ENCODE peak calls at places on chromosomes 1 and 21, in five cellular contexts. N is pancreas, Y is fibroblast of lung, B is A549, K is testis. S is an unnamed sample.

GRCh38 chr1:163168053-163168452 is 34.7 kb downstream of the RGS5 start:
- DNase-seq in N (no peak), Y (peak; percentile 97), B (no peak), K (no peak), S (no peak)

GRCh38 chr1:172338295-172338735 is 82.2 kb upstream of the C1orf105 start:
- DNase-seq in N (no peak), Y (no peak), B (no peak), K (no peak), S (no peak)

GRCh38 chr1:246508897-246509688 is 2.0 kb upstream of the SMYD3 start:
- DNase-seq in N (no peak), Y (no peak), B (no peak), K (no peak), S (no peak)

GRCh38 chr1:173440430-173440829 is 36.7 kb upstream of the PRDX6 start:
- DNase-seq in N (no peak), Y (no peak), B (no peak), K (no peak), S (no peak)

GRCh38 chr1:23273450-23274133 is 56.3 kb upstream of the HTR1D start:
- DNase-seq in N (no peak), Y (peak; percentile 84), B (peak; percentile 28), K (no peak), S (no peak)

GRCh38 chr21:35319684-35320083 is 270.6 kb upstream of the RUNX1 start:
- DNase-seq in N (no peak), Y (no peak), B (no peak), K (no peak), S (no peak)

GRCh38 chr1:118100686-118101300 is 84.2 kb downstream of the SPAG17 start:
- DNase-seq in N (peak; percentile 85), Y (no peak), B (no peak), K (no peak), S (no peak)

GRCh38 chr1:26951821-26952497 is 8.3 kb downstream of the KDF1 start:
- DNase-seq in N (no peak), Y (no peak), B (no peak), K (no peak), S (no peak)

GRCh38 chr21:16789636-16790035 is 723.2 kb upstream of the CXADR start:
- DNase-seq in N (no peak), Y (no peak), B (no peak), K (no peak), S (no peak)

GRCh38 chr1:218380125-218380977 is 35.2 kb downstream of the TGFB2 start:
- DNase-seq in N (peak; percentile 39), Y (peak; percentile 34), B (peak; percentile 59), K (peak; percentile 27), S (peak; percentile 42)

GRCh38 chr1:171226757-171227370 is 21.4 kb upstream of the FMO1 start:
- DNase-seq in N (peak; percentile 22), Y (peak; percentile 86), B (peak; percentile 43), K (peak; percentile 60), S (peak; percentile 91)

GRCh38 chr1:66271904-66272254 is 262.1 kb upstream of the SGIP1 start:
- DNase-seq in N (no peak), Y (peak; percentile 56), B (peak; percentile 25), K (peak; percentile 85), S (peak; percentile 76)

GRCh38 chr1:5707566-5708178 is 284.6 kb downstream of the NPHP4 start:
- DNase-seq in N (no peak), Y (no peak), B (no peak), K (no peak), S (no peak)

GRCh38 chr1:233244183-233244582 is 51.3 kb downstream of the PCNX2 start:
- DNase-seq in N (no peak), Y (peak; percentile 16), B (peak; percentile 35), K (no peak), S (peak; percentile 78)

GRCh38 chr1:43137445-43138052 is 34.5 kb downstream of the EBNA1BP2 start:
- DNase-seq in N (no peak), Y (no peak), B (no peak), K (peak; percentile 84), S (peak; percentile 13)

GRCh38 chr1:178093958-178094751 is at the start of gene RASAL2:
- DNase-seq in N (peak; percentile 61), Y (peak; percentile 51), B (peak; percentile 82), K (peak; percentile 66), S (peak; percentile 88)

GRCh38 chr1:42765832-42766722 is 751 bp downstream of the P3H1 start:
- DNase-seq in N (peak; percentile 21), Y (peak; percentile 82), B (peak; percentile 48), K (peak; percentile 41), S (peak; percentile 69)

GRCh38 chr1:51504806-51505525 is 14.1 kb downstream of the EPS15 start:
- DNase-seq in N (no peak), Y (no peak), B (no peak), K (no peak), S (no peak)

GRCh38 chr1:10204003-10204642 is 6.2 kb upstream of the KIF1B start:
- DNase-seq in N (no peak), Y (no peak), B (no peak), K (no peak), S (peak; percentile 27)

GRCh38 chr1:6961289-6961688 is 176.0 kb downstream of the CAMTA1 start:
- DNase-seq in N (no peak), Y (no peak), B (no peak), K (no peak), S (no peak)

GRCh38 chr1:172515927-172516326 is 17.0 kb upstream of the SUCO start:
- DNase-seq in N (no peak), Y (no peak), B (no peak), K (no peak), S (no peak)

GRCh38 chr1:157292302-157292701 is 154.1 kb upstream of the ETV3 start:
- DNase-seq in N (no peak), Y (no peak), B (no peak), K (no peak), S (no peak)

GRCh38 chr1:171817511-171818265 is 23.6 kb upstream of the DNM3 start:
- DNase-seq in N (no peak), Y (peak; percentile 51), B (peak; percentile 85), K (no peak), S (peak; percentile 51)

GRCh38 chr1:33032126-33032869 is 4.4 kb downstream of the AK2 start:
- DNase-seq in N (no peak), Y (peak; percentile 49), B (no peak), K (no peak), S (no peak)

GRCh38 chr1:54810144-54810942 is 9.2 kb upstream of the TTC22 start:
- DNase-seq in N (peak; percentile 49), Y (peak; percentile 46), B (peak; percentile 71), K (peak; percentile 76), S (peak; percentile 64)
- TF ChIP-seq CTCF in N (peak; percentile 70), Y (peak; percentile 92), B (peak; percentile 73), K (peak; percentile 53), S (peak; percentile 94)

GRCh38 chr21:46585191-46585953 is 19.5 kb downstream of the S100B start:
- DNase-seq in N (no peak), Y (no peak), B (no peak), K (no peak), S (no peak)
- H3K9me3 ChIP-seq in N (no peaks in the 10 kb centered on the region), Y (no peaks in the 10 kb centered on the region), B (peaks cover 46% of the 10 kb centered on the region), K (no peaks in the 10 kb centered on the region), S (no peaks in the 10 kb centered on the region)

DNA sequence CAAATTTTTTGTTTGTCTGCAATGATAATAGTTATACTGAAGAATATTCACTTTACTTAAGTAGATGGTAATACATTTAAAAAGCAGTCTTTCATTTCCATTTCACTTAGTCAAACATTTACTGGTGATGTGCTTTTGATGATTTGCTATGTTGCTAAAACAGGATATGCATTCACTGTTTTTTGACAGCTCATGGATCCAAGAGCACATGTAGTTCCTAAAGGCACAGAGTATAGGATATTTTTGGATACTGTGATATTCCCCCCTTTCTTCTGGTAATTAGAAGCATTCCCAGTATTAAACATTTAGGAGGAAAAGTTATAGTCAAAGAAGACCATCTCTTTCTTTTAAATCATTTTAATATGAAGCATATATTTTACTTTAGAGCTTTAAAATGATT is 45.9 kb downstream of the RAP1A start:
- DNase-seq in N (no peak), Y (no peak), B (no peak), K (no peak), S (no peak)
- H3K4me1 ChIP-seq in N (peaks cover 18% of the 10 kb centered on the region), Y (no peaks in the 10 kb centered on the region), B (no peaks in the 10 kb centered on the region), K (peaks cover 8% of the 10 kb centered on the region), S (peaks cover 20% of the 10 kb centered on the region)

GRCh38 chr21:29372063-29372802 is 73.5 kb downstream of the BACH1 start:
- DNase-seq in N (peak; percentile 25), Y (peak; percentile 89), B (peak; percentile 50), K (peak; percentile 78), S (peak; percentile 89)
- TF ChIP-seq CTCF in N (peak; percentile 76), Y (peak; percentile 61), B (peak; percentile 59), K (peak; percentile 88), S (peak; percentile 63)

GRCh38 chr21:25031750-25032149 is 575.5 kb downstream of the MRPL39 start:
- DNase-seq in N (no peak), Y (no peak), B (no peak), K (no peak), S (no peak)

GRCh38 chr21:25024639-25025038 is 582.6 kb downstream of the MRPL39 start:
- DNase-seq in N (no peak), Y (no peak), B (no peak), K (no peak), S (no peak)

GRCh38 chr21:25025596-25025995 is 581.7 kb downstream of the MRPL39 start:
- DNase-seq in N (no peak), Y (no peak), B (no peak), K (no peak), S (no peak)

GRCh38 chr21:25029580-25029979 is 577.7 kb downstream of the MRPL39 start:
- DNase-seq in N (no peak), Y (no peak), B (no peak), K (no peak), S (no peak)
- H3K9me3 ChIP-seq in N (no peaks in the 10 kb centered on the region), Y (no peaks in the 10 kb centered on the region), B (no peaks in the 10 kb centered on the region), K (no peaks in the 10 kb centered on the region), S (no peaks in the 10 kb centered on the region)

DNA sequence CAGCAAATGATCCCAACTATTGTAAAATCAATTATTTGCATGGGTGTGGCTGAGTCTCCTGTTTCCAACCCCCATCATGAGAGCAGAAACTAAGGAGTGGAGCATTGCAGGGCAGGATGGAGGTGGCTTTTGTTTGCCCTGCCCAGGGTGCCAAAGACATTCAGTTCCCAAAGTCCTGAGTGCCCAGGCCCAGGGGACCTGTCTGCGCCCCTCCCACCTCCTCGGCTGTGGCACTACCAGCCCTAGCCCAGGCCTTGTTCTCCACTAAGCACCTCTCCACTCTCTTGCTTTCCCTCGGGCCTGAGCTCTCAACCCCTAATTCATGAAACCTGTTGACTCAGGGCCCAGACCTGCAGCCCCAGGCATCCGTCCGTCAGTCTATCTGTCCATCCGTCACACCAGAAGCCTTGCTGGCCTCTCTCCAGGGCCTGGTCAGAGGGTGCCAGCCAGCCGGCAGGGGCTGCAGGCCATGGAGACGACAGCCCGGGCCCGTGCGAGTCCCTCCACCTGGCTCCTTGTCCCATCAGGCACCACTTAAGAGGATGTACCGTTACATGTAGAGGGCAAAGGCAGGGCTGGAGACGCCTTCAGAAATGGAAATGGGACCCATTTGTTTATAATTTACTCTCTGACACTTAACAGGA is 39.7 kb downstream of the PAX7 start:
- DNase-seq in N (no peak), Y (no peak), B (no peak), K (no peak), S (no peak)
- H3K4me1 ChIP-seq in N (no peaks in the 10 kb centered on the region), Y (no peaks in the 10 kb centered on the region), B (peaks cover 63% of the 10 kb centered on the region), K (no peaks in the 10 kb centered on the region), S (no peaks in the 10 kb centered on the region)

GRCh38 chr1:30241681-30242080 is 481.7 kb downstream of the MATN1 start:
- DNase-seq in N (no peak), Y (no peak), B (no peak), K (no peak), S (no peak)
- TF ChIP-seq CTCF in N (no peak), Y (no peak), B (no peak), K (no peak), S (no peak)

GRCh38 chr1:106289265-106289664 is 767.2 kb upstream of the PRMT6 start:
- DNase-seq in N (no peak), Y (no peak), B (no peak), K (no peak), S (no peak)
- H3K9me3 ChIP-seq in N (no peaks in the 10 kb centered on the region), Y (no peaks in the 10 kb centered on the region), B (no peaks in the 10 kb centered on the region), K (no peaks in the 10 kb centered on the region), S (no peaks in the 10 kb centered on the region)